ENCODE peak calls at places on chromosomes 6 and 20, in eight cellular contexts. H is GM12878, W is HCT116, T is H1, R is K562, C is A549, S is endothelial cell of umbilical vein, U is HepG2. V is an unnamed sample.

GRCh38 chr6:134195164-134195906 is 122.6 kb downstream of the SGK1 start:
- DNase-seq in H (no peak), W (no peak), T (no peak), R (peak; percentile 29), C (no peak), S (no peak), U (peak; percentile 84), V (no peak)

GRCh38 chr6:44247338-44248302 is 719 bp downstream of the HSP90AB1 start:
- DNase-seq in H (no peak), W (no peak), T (no peak), R (peak; percentile 80), C (no peak), S (peak; percentile 66), U (peak; percentile 36), V (peak; percentile 86)

GRCh38 chr6:143963158-143963919 is 44.7 kb downstream of the PLAGL1 start:
- DNase-seq in H (no peak), W (no peak), T (no peak), R (no peak), C (no peak), S (no peak), U (no peak), V (no peak)

GRCh38 chr20:9160341-9160740 is 91.5 kb downstream of the PLCB4 start:
- DNase-seq in H (no peak), W (no peak), T (no peak), R (no peak), C (no peak), S (no peak), U (no peak), V (no peak)

GRCh38 chr6:137647762-137648412 is 153.7 kb upstream of the OLIG3 start:
- DNase-seq in H (no peak), W (no peak), T (no peak), R (no peak), C (no peak), S (no peak), U (no peak), V (no peak)

GRCh38 chr6:147141690-147142308 is 62.4 kb upstream of the STXBP5 start:
- DNase-seq in H (no peak), W (no peak), T (no peak), R (no peak), C (no peak), S (no peak), U (no peak), V (no peak)

GRCh38 chr6:96013531-96013930 is 2.2 kb upstream of the FUT9 start:
- DNase-seq in H (no peak), W (no peak), T (no peak), R (no peak), C (no peak), S (no peak), U (no peak), V (no peak)

GRCh38 chr6:138509371-138509770 is 10.1 kb upstream of the NHSL1 start:
- DNase-seq in H (no peak), W (peak; percentile 44), T (no peak), R (peak; percentile 16), C (peak; percentile 27), S (peak; percentile 59), U (peak; percentile 71), V (peak; percentile 73)

GRCh38 chr6:168107191-168107940 is 28.4 kb upstream of the FRMD1 start:
- DNase-seq in H (no peak), W (no peak), T (no peak), R (no peak), C (no peak), S (no peak), U (no peak), V (no peak)
- TF ChIP-seq MAX in H (no peak), W (no peak), T (no peak), R (no peak), C (no peak), S (no peak), U (no peak), V (no peak)

DNA sequence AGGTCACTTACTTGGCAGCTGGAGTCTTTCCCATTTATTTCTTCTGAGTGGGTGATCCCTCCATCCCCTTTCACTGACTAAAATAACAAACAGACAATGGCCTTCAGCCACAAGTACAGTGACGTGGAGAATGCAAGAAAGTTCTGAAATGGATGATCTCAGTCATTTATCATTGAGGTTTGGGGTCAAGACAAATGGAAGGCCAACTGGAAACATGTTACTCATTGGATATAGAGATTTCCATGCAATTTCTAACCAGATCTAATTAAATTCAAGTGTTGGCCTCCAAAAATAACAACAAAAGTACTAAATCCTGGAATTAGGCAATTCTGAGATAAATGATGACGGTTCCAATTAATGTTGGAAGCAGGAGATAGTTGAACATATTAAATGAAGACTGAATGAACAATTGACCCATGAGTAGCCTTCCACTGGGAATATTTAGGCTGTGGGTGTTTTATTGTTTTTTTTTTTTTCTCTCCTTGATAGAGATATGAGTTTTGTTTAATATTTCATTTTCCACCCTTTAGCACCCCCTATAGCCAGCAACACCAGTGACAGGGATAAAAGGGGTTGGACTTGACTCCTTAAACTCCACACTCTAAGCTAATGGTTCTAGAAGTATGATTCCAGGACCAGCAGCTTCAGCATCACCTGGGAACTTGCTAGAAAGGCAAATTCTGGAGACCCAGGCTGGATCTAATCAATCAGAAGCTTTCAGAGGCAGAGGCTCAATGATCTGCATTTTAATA is 112.8 kb downstream of the BCAS1 start:
- DNase-seq in H (no peak), W (no peak), T (no peak), R (no peak), C (no peak), S (peak; percentile 16), U (no peak), V (no peak)
- TF ChIP-seq CTCF in H (peak; percentile 4), W (peak; percentile 36), T (peak; percentile 21), R (peak; percentile 38), C (no peak), S (no peak), U (no peak), V (peak; percentile 27)

GRCh38 chr6:30719791-30720737 is at the start of gene TUBB:
- DNase-seq in H (peak; percentile 91), W (peak; percentile 96), T (peak; percentile 95), R (peak; percentile 84), C (peak; percentile 78), S (peak; percentile 98), U (peak; percentile 99), V (peak; percentile 99)
- TF ChIP-seq POLR2A in H (peak; percentile 84), W (no peak), T (peak; percentile 88), R (peak; percentile 99), C (peak; percentile 69), S (peak; percentile 93), U (peak; percentile 89), V (peak; percentile 94)

GRCh38 chr6:3962897-3963296 is 113.7 kb downstream of the FAM50B start:
- DNase-seq in H (no peak), W (no peak), T (no peak), R (no peak), C (no peak), S (peak; percentile 35), U (no peak), V (no peak)
- TF ChIP-seq MAX in H (no peak), W (no peak), T (no peak), R (no peak), C (no peak), S (no peak), U (no peak), V (no peak)

GRCh38 chr6:72580281-72580940 is 41.5 kb upstream of the KCNQ5 start:
- DNase-seq in H (no peak), W (peak; percentile 31), T (peak; percentile 9), R (peak; percentile 52), C (peak; percentile 19), S (no peak), U (peak; percentile 9), V (peak; percentile 90)
- TF ChIP-seq CTCF in H (peak; percentile 28), W (peak; percentile 33), T (peak; percentile 62), R (peak; percentile 98), C (peak; percentile 55), S (no peak), U (peak; percentile 28), V (peak; percentile 75)

GRCh38 chr20:53639128-53639527 is 45.5 kb upstream of the ZNF217 start:
- DNase-seq in H (no peak), W (no peak), T (no peak), R (no peak), C (no peak), S (no peak), U (no peak), V (no peak)

GRCh38 chr20:53645582-53645897 is 51.9 kb upstream of the ZNF217 start:
- DNase-seq in H (no peak), W (no peak), T (no peak), R (no peak), C (no peak), S (no peak), U (no peak), V (no peak)

GRCh38 chr20:53643031-53643832 is 49.6 kb upstream of the ZNF217 start:
- DNase-seq in H (peak; percentile 92), W (peak; percentile 57), T (no peak), R (peak; percentile 37), C (peak; percentile 82), S (peak; percentile 91), U (no peak), V (peak; percentile 97)

GRCh38 chr20:53639647-53640440 is 46.2 kb upstream of the ZNF217 start:
- DNase-seq in H (no peak), W (no peak), T (no peak), R (no peak), C (no peak), S (no peak), U (no peak), V (no peak)

DNA sequence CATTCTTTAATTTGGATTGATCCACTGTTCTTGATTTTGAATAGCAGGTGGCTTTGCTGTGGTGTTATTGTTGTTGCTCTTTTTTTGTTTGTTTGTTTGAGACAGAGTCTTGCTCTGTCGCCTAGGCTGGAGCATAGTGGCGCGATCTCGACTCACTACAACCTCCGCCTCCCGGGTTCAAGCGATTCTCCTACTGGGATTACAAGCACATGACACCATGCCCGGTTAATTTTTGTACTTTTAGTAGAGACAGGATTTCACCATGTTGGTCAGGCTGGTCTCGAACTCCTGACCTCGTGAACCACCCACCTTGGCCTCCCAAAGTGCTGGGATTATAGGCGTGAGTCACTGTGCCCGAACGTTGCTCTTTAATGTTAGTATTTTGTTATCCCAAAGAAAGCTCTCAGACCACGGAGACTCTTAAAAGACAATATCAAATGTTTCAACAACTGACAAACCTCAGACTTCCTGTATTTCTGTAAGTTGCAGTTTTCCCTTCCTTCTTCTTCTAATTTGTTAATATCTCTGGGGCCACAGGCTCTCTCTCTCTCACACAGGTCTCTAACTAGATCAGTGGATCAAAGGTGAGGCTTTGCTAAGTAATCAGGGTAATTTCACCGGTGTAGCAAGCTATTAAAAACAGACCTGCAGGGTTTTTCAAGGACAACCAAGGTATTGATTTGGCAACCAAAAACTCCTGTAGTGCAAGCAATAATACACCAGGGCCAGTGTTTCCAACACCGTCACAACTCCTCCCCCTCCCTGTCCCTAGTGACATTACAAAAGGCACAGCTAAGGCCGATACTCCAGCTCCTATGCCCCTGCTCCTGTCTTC is 48.8 kb upstream of the ZNF217 start:
- DNase-seq in H (no peak), W (peak; percentile 89), T (no peak), R (peak; percentile 64), C (peak; percentile 81), S (no peak), U (peak; percentile 99), V (peak; percentile 96)
- TF ChIP-seq POLR2A in H (no peak), W (no peak), T (no peak), R (peak; percentile 47), C (no peak), S (no peak), U (no peak), V (no peak)

DNA sequence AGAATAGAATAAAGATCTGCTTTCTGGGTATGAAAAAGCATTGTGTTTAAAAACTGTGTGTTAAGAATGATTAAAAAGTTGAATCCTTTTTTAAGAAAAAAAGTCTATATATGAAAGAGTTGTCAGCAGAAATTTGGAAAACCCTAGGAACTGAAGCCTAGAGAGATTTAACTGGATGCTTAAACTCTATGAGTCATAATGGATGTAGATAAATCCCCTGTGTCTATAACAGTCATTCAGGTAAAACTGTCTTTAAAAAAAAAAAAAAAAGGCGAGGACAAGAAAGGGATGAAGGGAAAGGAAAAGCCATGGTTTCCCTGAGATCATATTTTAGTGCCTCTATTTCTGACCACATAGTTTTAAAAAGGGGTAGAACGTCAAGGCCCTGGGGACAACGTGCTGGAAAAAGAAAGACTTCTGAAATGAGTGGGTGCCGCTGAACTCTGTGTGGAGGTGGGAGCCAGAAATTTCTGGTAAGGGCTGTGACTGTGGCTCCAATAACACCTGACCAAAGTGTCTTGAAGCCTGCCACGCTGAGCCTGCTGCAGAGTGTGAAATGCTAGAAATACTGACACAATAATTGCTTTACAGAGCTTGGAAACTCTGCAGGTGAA is 302.6 kb upstream of the ARID1B start:
- DNase-seq in H (no peak), W (no peak), T (no peak), R (no peak), C (no peak), S (no peak), U (no peak), V (no peak)
- TF ChIP-seq MAX in H (no peak), W (no peak), T (no peak), R (no peak), C (no peak), S (no peak), U (no peak), V (no peak)